ENCODE peak calls at places on chromosome 2, in eight cellular contexts. H is spleen; Q is EL; B is kidney epithelial cell; J is progenitor cell of endocrine pancreas; A is NCI-H2171 treated with DMSO at 0.1 percent for 48 hours; S is HepG2; U is effector memory CD8-positive, alpha-beta T cell. F is an unnamed sample.

GRCh38 chr2:99678651-99679050 is 188.8 kb upstream of the REV1 start:
- DNase-seq in Q (no peak), A (no peak), U (no peak), H (no peak), J (no peak), S (no peak), B (no peak), F (no peak)

GRCh38 chr2:163407296-163407695 is 328.5 kb downstream of the FIGN start:
- DNase-seq in H (no peak), Q (no peak), B (no peak), A (no peak), J (no peak), U (no peak), S (no peak), F (no peak)

GRCh38 chr2:222732774-222733173 is 61.3 kb downstream of the MOGAT1 start:
- DNase-seq in S (no peak), B (no peak), U (no peak), Q (no peak), H (no peak), J (no peak), A (no peak), F (no peak)

GRCh38 chr2:26670171-26670570 is 22.4 kb upstream of the KCNK3 start:
- DNase-seq in S (no peak), A (no peak), U (no peak), B (no peak), H (peak), J (no peak), Q (peak), F (no peak)

GRCh38 chr2:33680906-33681305 is 81.8 kb upstream of the FAM98A start:
- DNase-seq in J (no peak), S (no peak), U (no peak), H (no peak), B (no peak), A (no peak), Q (no peak), F (no peak)

GRCh38 chr2:101679801-101680487 is 17.6 kb upstream of the MAP4K4 start:
- DNase-seq in H (no peak), U (no peak), A (no peak), B (no peak), Q (no peak), J (no peak), S (no peak), F (no peak)

GRCh38 chr2:62186534-62186933 is 9.4 kb upstream of the B3GNT2 start:
- DNase-seq in S (no peak), A (no peak), B (no peak), J (no peak), Q (no peak), U (no peak), H (no peak), F (no peak)

GRCh38 chr2:43480874-43481273 is 115.0 kb downstream of the THADA start:
- DNase-seq in H (no peak), U (no peak), S (no peak), B (no peak), Q (no peak), J (no peak), A (no peak), F (no peak)

GRCh38 chr2:44120428-44120827 is 48.2 kb upstream of the PPM1B start:
- DNase-seq in Q (peak), A (no peak), H (no peak), B (peak), J (no peak), S (no peak), U (no peak), F (no peak)

GRCh38 chr2:75035444-75036353 is 77.3 kb downstream of the POLE4 start:
- DNase-seq in Q (no peak), S (no peak), U (no peak), H (no peak), B (no peak), J (no peak), A (no peak), F (no peak)

GRCh38 chr2:120432976-120433815 is 87.3 kb downstream of the INHBB start:
- DNase-seq in Q (no peak), U (no peak), A (no peak), B (no peak), J (no peak), H (peak), S (no peak), F (no peak)

GRCh38 chr2:210502997-210503621 is 26.6 kb upstream of the LANCL1 start:
- DNase-seq in H (peak), A (peak), Q (peak), S (peak), U (peak), J (no peak), B (no peak), F (peak)

GRCh38 chr2:159399716-159400525 is 113.4 kb upstream of the WDSUB1 start:
- DNase-seq in Q (peak), U (no peak), A (no peak), S (no peak), J (no peak), B (no peak), H (no peak), F (no peak)

GRCh38 chr2:38528008-38528442 is 74.7 kb downstream of the HNRNPLL start:
- DNase-seq in U (no peak), B (no peak), H (peak), S (peak), A (peak), J (no peak), Q (peak), F (peak)

GRCh38 chr2:133362061-133362476 is 206.2 kb downstream of the NCKAP5 start:
- DNase-seq in H (no peak), U (no peak), B (no peak), Q (peak), J (no peak), S (no peak), A (no peak), F (no peak)

GRCh38 chr2:19868705-19869550 is 32.9 kb downstream of the TTC32 start:
- DNase-seq in H (peak), U (peak), J (peak), A (no peak), B (no peak), S (no peak), Q (peak), F (peak)

GRCh38 chr2:177282101-177282573 is 17.6 kb upstream of the NFE2L2 start:
- DNase-seq in J (no peak), B (no peak), A (peak), Q (peak), U (no peak), H (no peak), S (no peak), F (no peak)

GRCh38 chr2:70994445-70995226 is at the start of gene TEX261:
- DNase-seq in H (peak), B (peak), U (peak), J (peak), Q (peak), A (peak), S (peak), F (peak)

GRCh38 chr2:216596234-216596985 is 36.8 kb upstream of the IGFBP2 start:
- DNase-seq in U (no peak), A (peak), H (no peak), J (no peak), Q (peak), S (no peak), B (no peak), F (no peak)

GRCh38 chr2:212228651-212229253 is 309.9 kb downstream of the ERBB4 start:
- DNase-seq in J (no peak), S (no peak), B (peak), Q (peak), A (no peak), H (no peak), U (no peak), F (no peak)

GRCh38 chr2:7724336-7724735 is 807.1 kb downstream of the RNF144A start:
- DNase-seq in H (no peak), Q (no peak), J (no peak), U (no peak), B (no peak), S (no peak), A (no peak), F (no peak)

GRCh38 chr2:37648316-37649011 is 23.0 kb downstream of the CDC42EP3 start:
- DNase-seq in J (no peak), U (peak), H (peak), A (no peak), S (no peak), B (no peak), Q (no peak), F (peak)

GRCh38 chr2:121205321-121205942 is 79.6 kb downstream of the TFCP2L1 start:
- DNase-seq in A (no peak), S (no peak), B (no peak), U (no peak), H (peak), Q (no peak), J (no peak), F (no peak)

GRCh38 chr2:118372876-118373597 is 284.8 kb downstream of the INSIG2 start:
- DNase-seq in S (no peak), U (no peak), J (no peak), H (no peak), A (no peak), B (no peak), Q (no peak), F (no peak)

GRCh38 chr2:3377279-3377611 is 373 bp downstream of the EIPR1 start:
- DNase-seq in A (peak), H (no peak), B (peak), J (no peak), U (peak), Q (peak), S (peak), F (no peak)

GRCh38 chr2:132581917-132582316 is 88.1 kb downstream of the LYPD1 start:
- DNase-seq in B (no peak), U (no peak), Q (no peak), S (no peak), A (peak), H (no peak), J (no peak), F (no peak)

GRCh38 chr2:33890686-33891085 is 291.6 kb upstream of the FAM98A start:
- DNase-seq in S (no peak), U (no peak), Q (no peak), A (no peak), B (no peak), H (no peak), J (no peak), F (no peak)

GRCh38 chr2:74887445-74887951 is 53.6 kb downstream of the HK2 start:
- DNase-seq in H (no peak), Q (peak), U (no peak), A (no peak), S (no peak), J (no peak), B (no peak), F (no peak)

GRCh38 chr2:105517814-105518705 is 119.2 kb upstream of the FHL2 start:
- DNase-seq in U (no peak), Q (peak), A (no peak), H (no peak), S (no peak), B (no peak), J (no peak), F (no peak)

GRCh38 chr2:141399270-141399669 is 731.5 kb downstream of the LRP1B start:
- DNase-seq in A (no peak), Q (no peak), J (no peak), U (no peak), B (no peak), H (no peak), S (peak), F (no peak)

GRCh38 chr2:101012054-101012705 is 10.1 kb downstream of the RPL31 start:
- DNase-seq in H (no peak), J (no peak), Q (no peak), S (no peak), U (no peak), A (no peak), B (no peak), F (no peak)

GRCh38 chr2:186771850-186772463 is 77.0 kb downstream of the ZSWIM2 start:
- DNase-seq in Q (peak), B (no peak), U (no peak), A (no peak), S (no peak), J (no peak), H (no peak), F (no peak)

GRCh38 chr2:137957033-137957432 is 7.2 kb upstream of the HNMT start:
- DNase-seq in U (no peak), J (no peak), S (peak), B (peak), Q (peak), A (no peak), H (no peak), F (no peak)

GRCh38 chr2:15658911-15659310 is 67.2 kb downstream of the DDX1 start:
- DNase-seq in B (no peak), A (no peak), H (no peak), S (no peak), Q (no peak), U (no peak), J (no peak), F (no peak)

GRCh38 chr2:75375646-75376582 is 176.6 kb upstream of the TACR1 start:
- DNase-seq in U (no peak), A (peak), H (no peak), Q (peak), S (no peak), J (no peak), B (no peak), F (no peak)

GRCh38 chr2:85753525-85754312 is at the start of gene ATOH8:
- DNase-seq in S (peak), A (peak), J (no peak), B (no peak), Q (peak), U (no peak), H (peak), F (peak)

GRCh38 chr2:204487447-204488229 is 57.6 kb upstream of the PARD3B start:
- DNase-seq in A (no peak), J (no peak), U (no peak), H (no peak), Q (peak), S (peak), B (no peak), F (no peak)

GRCh38 chr2:157692768-157693167 is 64.1 kb upstream of the ACVR1C start:
- DNase-seq in A (no peak), S (no peak), B (peak), Q (peak), J (no peak), H (no peak), U (no peak), F (no peak)

GRCh38 chr2:240300261-240300821 is 135.1 kb upstream of the GPC1 start:
- DNase-seq in B (no peak), S (no peak), H (peak), U (no peak), J (peak), Q (no peak), A (no peak), F (no peak)

F was measured in B cell.